ENCODE peak calls at places on chromosome 10, in four cellular contexts. C is CD8-positive, alpha-beta memory T cell; T is pancreas; P is GM23248. K is an unnamed sample. For H3K36me3, the result is how much of the 10 kb centered on the place peaks cover.

GRCh38 chr10:22544325-22545068 is 169.9 kb downstream of the PIP4K2A start:
- DNase-seq in C (no peak), T (no peak), P (no peak), K (no peak)

GRCh38 chr10:85857791-85858190 is 508.8 kb downstream of the GRID1 start:
- DNase-seq in C (no peak), T (no peak), P (no peak), K (no peak)

GRCh38 chr10:122632031-122632430 is 67.6 kb downstream of the C10orf120 start:
- DNase-seq in C (no peak), T (no peak), P (no peak), K (no peak)

GRCh38 chr10:117530791-117531190 is 11.8 kb upstream of the EMX2 start:
- DNase-seq in C (no peak), T (no peak), P (peak), K (no peak)

GRCh38 chr10:117439243-117439912 is 64.1 kb upstream of the PDZD8 start:
- DNase-seq in C (no peak), T (no peak), P (peak), K (peak)

GRCh38 chr10:16792675-16793074 is 24.5 kb downstream of the RSU1 start:
- DNase-seq in C (no peak), T (no peak), P (no peak), K (no peak)

GRCh38 chr10:19706904-19707303 is 109.3 kb upstream of the PLXDC2 start:
- DNase-seq in C (no peak), T (no peak), P (no peak), K (no peak)

GRCh38 chr10:27558612-27559020 is 54.5 kb downstream of the RAB18 start:
- DNase-seq in C (peak), T (no peak), P (peak), K (peak)

GRCh38 chr10:97407211-97407951 is 6.2 kb upstream of the RRP12 start:
- DNase-seq in C (peak), T (no peak), P (peak), K (peak)

GRCh38 chr10:62826275-62826674 is 10.1 kb upstream of the EGR2 start:
- DNase-seq in C (no peak), T (no peak), P (no peak), K (no peak)

GRCh38 chr10:121531076-121531829 is 67.0 kb downstream of the FGFR2 start:
- DNase-seq in C (no peak), T (no peak), P (no peak), K (no peak)

GRCh38 chr10:71068811-71069411 is 143.5 kb upstream of the UNC5B start:
- DNase-seq in C (no peak), T (no peak), P (peak), K (peak)

GRCh38 chr10:116671274-116671926 is 50.6 kb downstream of the PNLIPRP2 start:
- DNase-seq in C (no peak), T (no peak), P (peak), K (peak)

GRCh38 chr10:114613237-114613979 is 44.7 kb downstream of the ABLIM1 start:
- DNase-seq in C (no peak), T (no peak), P (no peak), K (no peak)

GRCh38 chr10:126597206-126597605 is 73.3 kb downstream of the C10orf90 start:
- DNase-seq in C (no peak), T (no peak), P (peak), K (no peak)

GRCh38 chr10:9819756-9820494 is 1197.7 kb upstream of the CELF2 start:
- DNase-seq in C (no peak), T (no peak), P (no peak), K (no peak)

GRCh38 chr10:70993051-70993450 is 104.7 kb upstream of the PCBD1 start:
- DNase-seq in C (no peak), T (no peak), P (no peak), K (no peak)

GRCh38 chr10:48551796-48552591 is 52.9 kb downstream of the ARHGAP22 start:
- DNase-seq in C (no peak), T (no peak), P (peak), K (peak)

DNA sequence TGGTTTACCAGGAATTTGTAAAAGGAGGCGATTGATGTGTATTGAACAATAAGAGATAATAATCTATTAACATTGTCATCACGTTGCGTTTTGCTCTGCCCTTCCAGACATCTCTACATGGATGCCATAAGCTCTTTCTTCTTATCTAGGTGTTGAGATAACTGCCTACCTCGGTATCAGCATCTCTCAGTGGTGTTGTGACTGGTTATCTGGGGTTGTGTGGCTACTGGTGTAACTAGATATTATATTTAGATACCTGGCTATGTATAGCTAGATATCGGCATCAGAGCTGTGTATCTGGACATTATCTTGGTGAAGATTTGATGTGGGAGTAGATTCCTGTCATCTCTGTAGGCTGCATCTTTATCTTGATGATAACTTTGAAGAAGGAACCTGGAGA is 17.2 kb downstream of the GATA3 start:
- DNase-seq in C (no peak), T (no peak), P (no peak), K (no peak)
- H3K36me3 ChIP-seq in C (half or more), T (under half), P (under half), K (under half)

DNA sequence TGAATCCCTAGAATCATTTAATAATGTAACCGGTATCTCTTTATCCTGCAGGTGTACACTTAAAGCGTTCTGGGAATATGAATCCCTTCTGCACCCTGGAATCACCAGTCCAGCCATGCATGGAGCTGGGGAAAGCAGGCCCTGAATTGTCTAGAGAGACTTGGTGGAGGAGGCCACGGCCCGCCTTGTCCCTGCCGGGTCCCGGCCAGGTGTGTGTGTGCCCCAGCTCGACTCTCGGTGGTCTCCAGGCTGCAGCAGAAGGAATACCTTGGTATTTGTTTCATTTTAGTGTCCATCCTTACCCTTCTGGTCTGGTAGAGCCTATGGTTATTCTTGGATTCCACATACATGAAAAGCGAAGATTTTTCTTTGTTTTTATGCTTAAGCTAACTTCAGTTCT is 58.1 kb downstream of the PRPF18 start:
- DNase-seq in C (no peak), T (no peak), P (no peak), K (no peak)
- H3K36me3 ChIP-seq in C (under half), T (under half), P (under half), K (under half)

GRCh38 chr10:79351332-79351731 is 4.1 kb downstream of the PPIF start:
- DNase-seq in C (no peak), T (no peak), P (no peak), K (no peak)

GRCh38 chr10:79349072-79349491 is 1.8 kb downstream of the PPIF start:
- DNase-seq in C (no peak), T (no peak), P (no peak), K (no peak)

GRCh38 chr10:79350407-79351154 is 3.3 kb downstream of the PPIF start:
- DNase-seq in C (no peak), T (no peak), P (no peak), K (no peak)

GRCh38 chr10:79348640-79348988 is 1.3 kb downstream of the PPIF start:
- DNase-seq in C (no peak), T (no peak), P (peak), K (no peak)

DNA sequence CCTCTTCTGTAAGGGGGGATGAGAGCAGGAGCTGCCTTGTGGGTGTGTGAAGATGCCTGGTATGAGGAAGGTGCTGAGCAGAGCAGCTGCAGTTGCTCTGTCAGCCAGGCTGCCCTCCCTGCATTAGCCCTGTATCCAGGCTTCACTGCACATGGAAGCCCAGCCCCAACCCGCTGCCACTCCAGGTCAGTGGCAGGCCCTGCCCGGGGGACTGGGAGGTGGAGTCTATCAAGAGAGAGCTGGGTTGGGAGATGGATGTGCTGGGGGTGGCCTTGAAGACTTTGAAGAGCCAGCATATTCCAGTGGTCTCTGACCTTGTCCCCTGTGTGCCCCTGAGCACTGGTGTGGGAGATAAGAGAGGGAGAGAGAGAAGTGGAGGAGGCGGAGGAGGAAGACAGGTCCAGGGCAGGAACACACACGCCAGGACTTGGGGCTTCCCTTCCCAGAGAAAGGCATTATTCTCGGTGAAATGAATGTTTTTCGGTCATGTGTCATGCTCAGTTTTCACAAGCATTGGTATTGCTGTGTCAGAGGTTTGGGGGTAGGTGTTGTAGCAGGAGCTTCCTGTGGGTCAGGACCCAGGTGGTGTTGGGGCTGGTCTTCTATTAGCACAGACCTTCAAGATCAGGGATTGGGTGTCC is 2.6 kb downstream of the PPIF start:
- DNase-seq in C (no peak), T (no peak), P (no peak), K (no peak)
- H3K36me3 ChIP-seq in C (half or more), T (half or more), P (half or more), K (half or more)

GRCh38 chr10:95640891-95641315 is 15.6 kb downstream of the ALDH18A1 start:
- DNase-seq in C (no peak), T (no peak), P (no peak), K (no peak)
- H3K36me3 ChIP-seq in C (under half), T (half or more), P (half or more), K (half or more)

DNA sequence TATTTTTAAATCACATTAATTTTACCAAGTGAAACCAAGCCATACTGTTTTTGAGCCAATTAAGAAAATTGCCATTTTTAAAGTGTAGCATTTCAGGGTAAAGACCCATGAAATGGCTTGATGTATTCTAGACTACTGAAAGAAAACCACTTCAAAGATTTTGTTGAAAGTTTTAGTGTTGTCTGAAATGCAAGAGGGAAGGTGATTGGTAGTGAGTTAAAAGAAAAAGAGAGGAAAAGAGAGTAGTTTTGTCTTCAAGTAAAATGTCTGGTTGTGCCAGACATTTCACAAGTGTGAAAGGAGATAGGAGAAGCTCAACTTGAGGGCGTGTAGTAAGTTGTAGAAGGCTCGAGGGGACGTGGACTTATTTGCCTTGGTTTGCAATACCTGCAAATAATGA is 41.6 kb downstream of the CALML5 start:
- DNase-seq in C (no peak), T (no peak), P (no peak), K (no peak)
- H3K36me3 ChIP-seq in C (under half), T (half or more), P (half or more), K (half or more)

DNA sequence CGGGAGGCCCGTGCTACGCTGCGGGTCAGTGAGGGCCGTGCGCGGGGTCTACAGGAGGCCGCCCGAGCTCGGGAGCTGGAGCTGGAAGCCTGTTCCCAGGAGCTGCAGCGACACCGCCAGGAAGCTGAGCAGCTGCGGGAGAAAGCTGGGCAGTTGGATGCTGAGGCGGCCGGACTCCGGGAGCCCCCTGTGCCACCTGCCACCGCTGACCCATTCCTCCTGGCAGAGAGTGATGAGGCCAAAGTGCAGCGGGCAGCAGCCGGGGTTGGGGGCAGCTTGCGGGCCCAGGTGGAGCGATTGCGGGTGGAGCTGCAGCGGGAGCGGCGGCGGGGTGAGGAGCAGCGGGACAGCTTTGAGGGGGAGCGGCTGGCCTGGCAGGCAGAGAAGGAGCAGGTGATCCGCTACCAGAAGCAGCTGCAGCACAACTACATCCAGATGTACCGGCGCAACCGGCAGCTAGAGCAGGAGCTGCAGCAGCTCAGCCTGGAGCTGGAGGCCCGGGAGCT is 7.0 kb downstream of the LZTS2 start:
- DNase-seq in C (no peak), T (no peak), P (no peak), K (no peak)
- H3K36me3 ChIP-seq in C (under half), T (under half), P (under half), K (half or more)

GRCh38 chr10:33064706-33065105 is 106.7 kb upstream of the ITGB1 start:
- DNase-seq in C (no peak), T (no peak), P (no peak), K (no peak)
- H3K36me3 ChIP-seq in C (under half), T (under half), P (under half), K (under half)

GRCh38 chr10:99406149-99406548 is 24.3 kb downstream of the GOT1 start:
- DNase-seq in C (no peak), T (no peak), P (no peak), K (no peak)

GRCh38 chr10:99399664-99400063 is 30.8 kb downstream of the GOT1 start:
- DNase-seq in C (no peak), T (no peak), P (no peak), K (no peak)

DNA sequence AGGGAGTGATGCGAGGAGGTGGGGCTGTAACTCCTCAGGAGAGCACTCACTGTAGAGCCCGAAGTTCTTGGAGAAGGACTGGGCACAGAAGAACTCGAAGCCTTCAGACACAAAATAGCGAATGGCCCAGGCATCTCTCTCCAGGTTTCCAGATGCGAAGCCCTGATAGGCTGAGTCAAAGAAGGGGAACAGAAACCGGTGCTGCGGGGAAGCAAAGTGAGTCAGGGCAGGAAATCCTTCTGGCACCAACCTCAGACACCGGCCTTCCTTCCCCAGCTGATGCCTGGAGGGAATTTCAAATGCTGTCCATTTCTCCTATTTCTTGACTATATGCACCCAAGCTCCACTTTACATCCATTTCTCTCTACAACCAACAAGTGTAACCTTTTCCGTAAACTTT is 26.8 kb downstream of the GOT1 start:
- DNase-seq in C (no peak), T (no peak), P (no peak), K (no peak)
- H3K36me3 ChIP-seq in C (under half), T (under half), P (under half), K (under half)

DNA sequence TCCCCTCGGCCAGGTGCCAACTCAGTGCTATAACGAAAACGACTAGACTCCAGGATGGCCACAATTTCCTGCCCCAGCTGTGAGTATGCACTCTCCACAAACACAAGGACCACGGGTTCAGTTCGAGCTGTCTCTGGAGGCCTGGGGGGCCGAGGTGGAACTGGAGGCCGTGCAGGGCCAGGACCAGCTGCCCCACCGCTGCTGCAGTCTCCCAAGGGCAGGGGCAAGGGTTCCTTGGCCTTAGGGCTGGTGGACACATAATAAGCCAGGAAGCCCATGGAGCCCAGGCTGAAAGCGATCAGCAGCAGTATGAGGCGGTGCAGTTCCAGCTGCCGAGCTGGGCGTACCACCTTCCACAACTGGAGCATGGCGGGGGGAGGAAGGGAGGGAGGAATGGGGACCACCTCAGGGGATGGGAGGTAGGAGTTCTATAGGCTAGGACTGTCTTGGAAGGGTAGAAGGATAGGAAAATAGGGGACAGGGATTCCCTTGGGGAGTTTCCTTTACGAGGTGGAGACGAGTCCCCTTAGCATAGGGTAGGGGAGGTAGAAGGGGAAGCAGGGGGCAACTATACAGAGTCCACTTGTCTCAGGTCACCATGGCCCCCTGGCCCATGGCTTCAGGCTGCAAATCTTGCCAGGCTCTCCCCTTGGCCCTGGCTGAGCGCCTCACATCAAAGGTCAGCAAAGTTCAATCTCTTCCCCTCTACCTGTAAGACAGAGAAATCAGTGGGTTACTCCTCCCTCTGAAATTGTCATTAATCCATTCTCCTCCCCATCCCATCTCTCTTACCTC is 3.2 kb downstream of the NDST2 start:
- DNase-seq in C (no peak), T (no peak), P (no peak), K (no peak)
- H3K36me3 ChIP-seq in C (under half), T (under half), P (under half), K (under half)

K was measured in MG63.